ENCODE peak calls at places on chromosome 17, in nine cellular contexts. R is PC-3, T is dermis microvascular lymphatic vessel endothelial cell, C is EH, D is prostate gland, K is mucosa of gallbladder, U is Daoy, E is NCI-H1694 treated with DMSO at 0.1 percent for 48 hours, J is astrocyte of the cerebellum. Z is an unnamed sample.

GRCh38 chr17:35082073-35082657 is 18.7 kb upstream of the RFFL start:
- DNase-seq in K (no peak), E (peak), T (no peak), C (peak), R (peak), J (peak), D (no peak), U (peak), Z (peak)

GRCh38 chr17:82297280-82297803 is 20.1 kb downstream of the CD7 start:
- DNase-seq in E (no peak), T (peak), R (peak), C (peak), U (peak), J (peak), D (peak), K (peak), Z (peak)

GRCh38 chr17:35243459-35244204 is 760 bp downstream of the SLFN5 start:
- DNase-seq in E (no peak), D (peak), T (no peak), K (peak), U (peak), C (peak), J (no peak), R (peak), Z (peak)

GRCh38 chr17:32920293-32920692 is 7.7 kb upstream of the TMEM98 start:
- DNase-seq in E (no peak), K (no peak), J (no peak), T (no peak), R (no peak), U (no peak), C (no peak), D (no peak), Z (no peak)

GRCh38 chr17:57687642-57688041 is 57.5 kb downstream of the CCDC182 start:
- DNase-seq in K (no peak), C (no peak), E (no peak), T (no peak), U (no peak), D (no peak), R (no peak), J (no peak), Z (no peak)

GRCh38 chr17:82440991-82441627 is 9.4 kb downstream of the CYBC1 start:
- DNase-seq in R (no peak), T (no peak), K (no peak), D (no peak), J (no peak), E (peak), U (no peak), C (no peak), Z (no peak)

GRCh38 chr17:57705921-57706695 is 39.0 kb downstream of the CCDC182 start:
- DNase-seq in C (no peak), E (no peak), T (no peak), K (no peak), R (peak), J (no peak), U (no peak), D (peak), Z (no peak)

GRCh38 chr17:259341-259976 is 78.0 kb upstream of the DOC2B start:
- DNase-seq in U (no peak), K (no peak), R (no peak), C (no peak), D (no peak), E (peak), J (no peak), T (no peak), Z (no peak)

GRCh38 chr17:41009301-41009760 is 403 bp upstream of the KRTAP3-1 start:
- DNase-seq in T (no peak), U (no peak), E (no peak), K (no peak), C (peak), R (peak), D (no peak), J (no peak), Z (no peak)

GRCh38 chr17:57067162-57067561 is 17.9 kb upstream of the AKAP1 start:
- DNase-seq in K (no peak), C (no peak), U (no peak), J (no peak), T (no peak), R (no peak), E (no peak), D (no peak), Z (no peak)

GRCh38 chr17:42378597-42379594 is 9.3 kb downstream of the STAT3 start:
- DNase-seq in J (no peak), C (peak), D (no peak), E (no peak), R (no peak), K (no peak), T (peak), U (peak), Z (no peak)

GRCh38 chr17:8153550-8153956 is 1.3 kb upstream of the PER1 start:
- DNase-seq in D (no peak), R (peak), J (peak), C (peak), E (peak), K (peak), T (peak), U (peak), Z (peak)

GRCh38 chr17:81091774-81092517 is 57.0 kb downstream of the BAIAP2 start:
- DNase-seq in E (no peak), R (no peak), U (no peak), C (no peak), K (no peak), J (no peak), D (no peak), T (no peak), Z (no peak)

GRCh38 chr17:81542431-81543338 is 9.5 kb downstream of the FAAP100 start:
- DNase-seq in T (no peak), E (no peak), U (no peak), D (no peak), R (no peak), C (no peak), K (no peak), J (no peak), Z (no peak)

GRCh38 chr17:59840908-59841666 is 51.7 kb downstream of the TUBD1 start:
- DNase-seq in J (no peak), D (no peak), C (peak), T (peak), E (no peak), R (peak), U (peak), K (no peak), Z (no peak)

GRCh38 chr17:29838961-29839360 is 91.1 kb downstream of the SSH2 start:
- DNase-seq in R (no peak), E (no peak), C (peak), K (no peak), U (peak), D (no peak), T (no peak), J (no peak), Z (no peak)

GRCh38 chr17:41536741-41537613 is 8.9 kb upstream of the KRT19 start:
- DNase-seq in T (no peak), U (no peak), C (no peak), J (no peak), R (no peak), D (no peak), E (no peak), K (no peak), Z (no peak)

GRCh38 chr17:55996826-55997225 is 156.4 kb upstream of the ANKFN1 start:
- DNase-seq in E (no peak), K (no peak), T (no peak), D (no peak), J (no peak), C (peak), R (no peak), U (no peak), Z (no peak)

GRCh38 chr17:43661699-43662431 is at the start of gene MEOX1:
- DNase-seq in T (no peak), K (no peak), J (peak), R (peak), C (peak), E (no peak), D (no peak), U (peak), Z (peak)

GRCh38 chr17:1095093-1095852 is 84.5 kb downstream of the ABR start:
- DNase-seq in E (no peak), K (no peak), T (no peak), R (no peak), U (no peak), C (no peak), J (no peak), D (peak), Z (no peak)

GRCh38 chr17:10616502-10617119 is 40.5 kb downstream of the MYH3 start:
- DNase-seq in K (peak), R (peak), C (peak), D (peak), E (peak), T (peak), J (peak), U (peak), Z (peak)

GRCh38 chr17:5826384-5826783 is 242.1 kb upstream of the NLRP1 start:
- DNase-seq in D (no peak), K (no peak), C (peak), R (peak), E (no peak), U (peak), T (no peak), J (no peak), Z (no peak)

GRCh38 chr17:43733956-43734355 is 24.6 kb downstream of the SOST start:
- DNase-seq in U (no peak), J (no peak), T (no peak), K (no peak), E (no peak), D (no peak), R (no peak), C (no peak), Z (no peak)

GRCh38 chr17:74986206-74986576 is 1.2 kb upstream of the CDR2L start:
- DNase-seq in C (no peak), J (no peak), D (no peak), T (no peak), E (no peak), K (no peak), R (no peak), U (no peak), Z (no peak)

GRCh38 chr17:80720624-80721577 is 176.3 kb downstream of the RPTOR start:
- DNase-seq in U (peak), J (no peak), C (no peak), E (peak), K (no peak), R (peak), T (no peak), D (no peak), Z (no peak)

GRCh38 chr17:47630614-47631013 is 19.1 kb upstream of the KPNB1 start:
- DNase-seq in D (no peak), R (no peak), K (no peak), C (no peak), E (no peak), T (no peak), J (no peak), U (no peak), Z (no peak)

GRCh38 chr17:82830249-82830661 is 9.6 kb downstream of the ZNF750 start:
- DNase-seq in K (peak), J (no peak), T (no peak), C (no peak), D (no peak), U (no peak), E (peak), R (no peak), Z (no peak)

GRCh38 chr17:63760771-63761539 is 12.4 kb downstream of the CCDC47 start:
- DNase-seq in C (peak), D (no peak), K (no peak), E (no peak), T (no peak), U (peak), R (no peak), J (no peak), Z (no peak)

GRCh38 chr17:76612977-76613851 is 27.6 kb upstream of the ST6GALNAC2 start:
- DNase-seq in D (no peak), E (no peak), R (no peak), T (no peak), C (peak), J (no peak), U (no peak), K (peak), Z (no peak)

Z was measured in stromal cell of bone marrow.